ENCODE peak calls at places on chromosomes 3 and 15, in nine cellular contexts. M, H, D, T, B, A, F, Q and P are unnamed samples.

GRCh38 chr3:179867961-179868360 is 168.8 kb downstream of the PEX5L start:
- DNase-seq in T (no peak), Q (no peak), B (no peak), A (no peak), M (no peak), H (no peak), F (no peak), D (no peak), P (no peak)

GRCh38 chr15:78154955-78155354 is 5.8 kb downstream of the IDH3A start:
- DNase-seq in F (no peak), M (no peak), H (no peak), Q (no peak), A (no peak), D (no peak), T (no peak), B (no peak), P (no peak)

GRCh38 chr3:175155172-175155571 is 296.0 kb downstream of the NAALADL2 start:
- DNase-seq in A (no peak), Q (no peak), T (no peak), F (no peak), B (peak), D (no peak), H (no peak), M (no peak), P (no peak)

GRCh38 chr15:34323217-34323616 is 14.4 kb downstream of the SLC12A6 start:
- DNase-seq in T (no peak), B (no peak), H (no peak), M (no peak), Q (no peak), A (no peak), F (no peak), D (no peak), P (no peak)

GRCh38 chr3:17156864-17157263 is 272.1 kb downstream of the PLCL2 start:
- DNase-seq in A (no peak), H (no peak), B (no peak), T (no peak), F (no peak), M (no peak), Q (no peak), D (no peak), P (no peak)

GRCh38 chr3:15460891-15461524 is 33.6 kb downstream of the EAF1 start:
- DNase-seq in M (no peak), Q (no peak), B (no peak), A (no peak), F (no peak), D (no peak), H (no peak), T (no peak), P (no peak)

GRCh38 chr3:100833483-100833882 is 124.2 kb downstream of the TFG start:
- DNase-seq in B (no peak), M (no peak), D (no peak), A (no peak), Q (no peak), F (no peak), T (no peak), H (no peak), P (no peak)

GRCh38 chr3:2961576-2961975 is 148.6 kb downstream of the IL5RA start:
- DNase-seq in H (no peak), F (no peak), A (no peak), M (no peak), T (no peak), Q (no peak), D (no peak), B (no peak), P (no peak)

GRCh38 chr15:57606048-57606447 is 14.3 kb downstream of the MYZAP start:
- DNase-seq in T (no peak), A (no peak), D (no peak), B (no peak), M (no peak), Q (no peak), F (no peak), H (no peak), P (no peak)

GRCh38 chr3:52490938-52491526 is 4.1 kb upstream of the STAB1 start:
- DNase-seq in Q (peak), F (no peak), B (no peak), M (no peak), H (no peak), A (no peak), D (peak), T (no peak), P (no peak)

GRCh38 chr3:165786013-165786412 is 51.2 kb downstream of the BCHE start:
- DNase-seq in B (no peak), T (no peak), D (no peak), F (no peak), M (no peak), Q (no peak), A (no peak), H (no peak), P (no peak)

GRCh38 chr15:64452988-64453688 is 7.2 kb upstream of the ZNF609 start:
- DNase-seq in F (no peak), A (no peak), D (peak), H (no peak), B (peak), M (peak), Q (peak), T (peak), P (peak)

GRCh38 chr3:78026429-78026828 is 986.5 kb downstream of the ROBO2 start:
- DNase-seq in Q (no peak), A (no peak), B (no peak), D (no peak), F (no peak), H (no peak), M (no peak), T (no peak), P (no peak)

GRCh38 chr3:189863031-189863430 is 231.8 kb downstream of the TP63 start:
- DNase-seq in D (no peak), M (peak), Q (no peak), B (no peak), A (no peak), H (no peak), F (peak), T (no peak), P (peak)

GRCh38 chr15:68536331-68537095 is 42.3 kb upstream of the CORO2B start:
- DNase-seq in A (no peak), H (no peak), B (no peak), F (no peak), Q (no peak), D (peak), M (no peak), T (no peak), P (no peak)

GRCh38 chr3:123053107-123053506 is 13.7 kb upstream of the PDIA5 start:
- DNase-seq in D (no peak), M (no peak), A (no peak), Q (no peak), H (no peak), T (no peak), F (no peak), B (peak), P (no peak)

GRCh38 chr3:177431525-177432255 is 234.4 kb upstream of the TBL1XR1 start:
- DNase-seq in M (no peak), D (no peak), A (no peak), Q (peak), T (no peak), B (peak), H (no peak), F (no peak), P (no peak)

GRCh38 chr3:38632989-38633388 is 16.5 kb downstream of the SCN5A start:
- DNase-seq in M (no peak), T (no peak), Q (no peak), F (no peak), B (no peak), H (no peak), D (no peak), A (no peak), P (no peak)

GRCh38 chr3:5095879-5096278 is 26.2 kb upstream of the ARL8B start:
- DNase-seq in Q (no peak), D (peak), F (no peak), H (no peak), T (peak), A (no peak), M (no peak), B (no peak), P (no peak)

GRCh38 chr3:168095611-168096209 is at the start of gene GOLIM4:
- DNase-seq in Q (peak), F (peak), D (peak), T (peak), B (peak), A (peak), M (peak), H (peak), P (peak)
- TF ChIP-seq POLR2A in Q (peak), F (peak), D (peak), T (peak), B (peak), A (no peak), M (peak), H (peak), P (peak)

DNA sequence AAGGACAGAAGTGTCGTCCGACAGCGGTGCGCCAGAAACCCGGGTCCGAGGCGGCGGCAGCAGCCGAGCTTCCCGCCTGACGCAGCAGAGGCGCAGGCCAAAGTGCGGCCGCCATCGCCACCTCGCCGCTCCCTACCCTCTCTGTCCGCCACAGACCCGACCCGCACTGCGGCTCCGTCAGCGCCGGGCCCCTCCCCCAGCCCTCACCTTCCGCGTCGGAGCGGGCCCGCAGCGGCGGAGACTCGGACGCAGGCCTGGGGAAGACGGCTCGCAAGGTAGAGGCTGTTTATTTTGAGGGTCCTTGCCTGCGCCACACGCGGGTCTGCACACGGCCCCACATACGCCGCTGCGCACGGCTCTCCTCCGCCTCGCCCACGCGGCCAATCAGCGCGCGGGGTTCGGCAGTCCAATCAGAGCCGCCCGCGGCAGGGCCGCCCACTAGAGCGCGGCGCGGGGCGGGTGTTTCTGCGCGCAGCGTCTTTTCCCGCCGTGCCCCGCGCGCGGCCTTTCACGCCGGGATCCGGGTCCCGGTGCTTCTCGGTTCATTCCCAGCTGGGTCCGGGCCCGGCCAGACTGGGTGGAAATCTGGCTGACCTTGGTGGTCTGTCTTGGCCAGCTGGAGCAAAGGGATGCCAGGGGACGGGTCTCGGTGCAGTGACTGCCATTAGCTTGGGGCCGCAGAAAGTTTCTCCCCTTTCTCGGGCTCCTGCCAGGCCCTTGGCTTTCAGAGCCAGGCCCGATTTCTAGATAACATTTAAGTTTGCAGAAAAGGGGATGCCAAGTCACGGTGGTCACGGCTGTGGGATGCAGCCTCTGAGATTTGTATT is at the start of gene CNBP:
- DNase-seq in M (peak), H (peak), F (peak), T (peak), A (peak), D (peak), B (peak), Q (peak), P (peak)
- TF ChIP-seq POLR2A in M (peak), H (peak), F (peak), T (peak), A (peak), D (peak), B (peak), Q (peak), P (peak)

DNA sequence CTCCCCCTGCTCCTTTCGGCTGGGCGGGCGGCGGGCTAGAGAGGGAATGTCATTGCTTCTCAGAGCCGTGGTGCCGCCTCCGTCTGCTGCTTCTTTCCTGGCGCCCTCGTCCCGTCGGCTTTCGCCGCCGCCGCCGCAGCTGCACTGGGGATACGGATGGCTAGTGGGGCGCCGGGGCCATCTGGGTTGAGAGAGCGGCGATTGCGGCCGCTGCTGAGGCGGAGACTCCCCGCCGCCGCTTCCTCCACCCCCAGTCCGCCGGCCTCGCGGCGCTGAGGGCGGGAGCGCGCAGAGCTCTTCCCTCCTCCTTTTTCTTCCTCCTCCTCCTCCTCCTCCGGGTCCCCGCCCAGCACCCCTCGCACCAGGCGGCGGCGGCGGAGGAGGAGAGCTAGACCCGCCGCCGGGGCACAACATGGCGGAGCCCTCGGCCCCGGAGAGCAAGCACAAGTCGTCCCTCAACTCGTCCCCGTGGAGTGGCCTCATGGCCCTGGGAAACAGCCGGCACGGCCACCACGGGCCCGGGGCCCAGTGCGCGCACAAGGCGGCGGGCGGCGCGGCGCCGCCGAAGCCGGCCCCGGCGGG is at the start of gene STT3B:
- DNase-seq in D (peak), F (peak), A (peak), H (peak), B (peak), Q (no peak), T (no peak), M (peak), P (peak)
- TF ChIP-seq POLR2A in D (peak), F (peak), A (no peak), H (peak), B (peak), Q (peak), T (peak), M (peak), P (peak)

GRCh38 chr15:43774062-43774461 is 2.7 kb downstream of the ELL3 start:
- DNase-seq in Q (no peak), T (no peak), B (no peak), H (no peak), M (no peak), D (no peak), F (no peak), A (no peak), P (no peak)
- TF ChIP-seq POLR2A in Q (no peak), T (no peak), B (no peak), H (no peak), M (no peak), D (no peak), F (no peak), A (peak), P (no peak)

DNA sequence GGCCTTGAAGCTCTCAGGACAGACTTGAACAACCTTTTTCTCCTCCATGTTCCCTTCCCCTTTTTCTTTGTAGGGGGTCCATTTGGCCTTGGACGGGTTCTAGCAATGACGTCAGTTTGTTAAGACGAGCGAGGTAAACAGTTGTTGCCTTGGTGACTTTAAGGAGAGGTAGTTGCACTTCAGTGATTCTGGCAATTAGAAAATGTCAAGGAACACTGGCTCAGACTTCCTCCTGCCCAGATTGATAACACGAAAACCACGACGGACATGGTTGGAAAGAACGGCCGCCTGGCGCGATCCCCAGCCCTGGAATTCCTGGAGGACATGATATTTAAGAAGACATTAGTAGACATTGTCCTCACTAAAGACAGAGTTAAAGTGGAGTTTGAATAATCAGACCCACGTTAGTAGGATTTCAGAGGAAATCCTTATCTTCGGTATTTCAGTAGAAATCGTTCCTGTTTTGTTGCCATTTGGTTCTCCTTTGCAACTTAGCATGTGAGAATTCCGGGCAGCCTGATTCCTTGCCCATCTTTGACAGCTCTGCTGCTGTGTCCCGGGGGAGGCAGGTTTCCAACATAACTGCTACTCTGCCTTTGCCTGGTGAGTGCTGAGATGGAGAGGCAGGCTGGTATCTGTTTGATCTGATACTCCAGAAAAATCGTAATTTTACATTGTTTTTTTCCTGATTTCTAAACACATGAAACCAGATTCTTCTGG is 87.3 kb downstream of the ST6GAL1 start:
- DNase-seq in D (no peak), A (no peak), F (no peak), B (no peak), H (no peak), M (no peak), Q (peak), T (no peak), P (no peak)
- TF ChIP-seq POLR2A in D (no peak), A (no peak), F (no peak), B (no peak), H (no peak), M (no peak), Q (no peak), T (no peak), P (no peak)